ENCODE peak calls at places on chromosome 7, in ten cellular contexts. J, U, R, X, G, Z, O, Q, W and S are unnamed samples.

GRCh38 chr7:157574120-157574519 is 237.3 kb downstream of the DNAJB6 start:
- DNase-seq in O (no peak), U (no peak), J (no peak), G (no peak), W (no peak), R (no peak), X (no peak), Z (no peak), Q (no peak), S (no peak)

GRCh38 chr7:68321076-68321639 is 1277.1 kb upstream of the AUTS2 start:
- DNase-seq in O (peak; percentile 11), J (no peak), W (no peak), U (no peak), X (peak; percentile 57), Q (peak; percentile 13), G (no peak), Z (no peak), R (no peak), S (peak; percentile 74)

GRCh38 chr7:41881313-41882130 is 178.6 kb upstream of the INHBA start:
- DNase-seq in O (no peak), X (peak; percentile 52), R (no peak), Q (no peak), G (peak; percentile 53), W (no peak), J (peak; percentile 50), U (no peak), Z (peak; percentile 76), S (no peak)

GRCh38 chr7:12199363-12199762 is 11.7 kb upstream of the TMEM106B start:
- DNase-seq in U (no peak), X (no peak), W (no peak), Z (no peak), O (no peak), Q (peak; percentile 13), G (no peak), R (no peak), J (no peak), S (peak; percentile 86)

GRCh38 chr7:144827581-144828139 is 8.2 kb downstream of the TPK1 start:
- DNase-seq in U (peak; percentile 90), J (no peak), W (peak; percentile 45), G (no peak), X (no peak), R (no peak), Z (no peak), O (no peak), Q (no peak), S (peak; percentile 69)

GRCh38 chr7:85000973-85001372 is 185.9 kb downstream of the SEMA3D start:
- DNase-seq in W (no peak), U (no peak), X (no peak), O (no peak), R (peak; percentile 94), J (no peak), Z (no peak), G (no peak), Q (no peak), S (no peak)

GRCh38 chr7:139591550-139592195 is 68.2 kb downstream of the CLEC2L start:
- DNase-seq in O (no peak), Z (no peak), R (no peak), J (no peak), U (no peak), W (no peak), G (no peak), X (no peak), Q (no peak), S (peak; percentile 9)

GRCh38 chr7:48141551-48141950 is 29.7 kb upstream of the ABCA13 start:
- DNase-seq in J (no peak), Q (no peak), X (no peak), W (no peak), G (no peak), Z (no peak), R (no peak), U (no peak), O (no peak), S (no peak)

GRCh38 chr7:124779194-124779593 is 13.6 kb upstream of the GPR37 start:
- DNase-seq in R (no peak), O (no peak), U (no peak), G (no peak), Q (no peak), X (no peak), W (no peak), Z (no peak), J (no peak), S (no peak)

GRCh38 chr7:151248191-151249033 is at the start of gene SMARCD3:
- DNase-seq in W (peak; percentile 62), Z (no peak), G (no peak), J (no peak), O (peak; percentile 68), X (peak; percentile 57), Q (peak; percentile 51), U (peak; percentile 35), R (peak; percentile 43), S (no peak)

GRCh38 chr7:140005754-140006503 is 56.8 kb downstream of the PARP12 start:
- DNase-seq in Z (no peak), J (no peak), Q (peak; percentile 79), G (no peak), R (peak; percentile 4), U (peak; percentile 24), O (no peak), X (peak; percentile 37), W (peak; percentile 13), S (no peak)

GRCh38 chr7:102874166-102874829 is 38.5 kb upstream of the LRRC17 start:
- DNase-seq in Z (peak; percentile 19), X (peak; percentile 26), W (peak; percentile 88), J (no peak), Q (peak; percentile 61), U (peak; percentile 93), G (no peak), R (no peak), O (no peak), S (peak; percentile 90)

GRCh38 chr7:116138202-116138801 is 72.0 kb upstream of the TES start:
- DNase-seq in W (peak; percentile 70), R (peak; percentile 50), O (no peak), X (no peak), Z (peak; percentile 16), G (no peak), J (no peak), U (peak; percentile 75), Q (peak; percentile 46), S (no peak)

GRCh38 chr7:99083068-99083651 is 60.7 kb downstream of the SMURF1 start:
- DNase-seq in X (no peak), U (peak; percentile 53), Z (no peak), O (no peak), R (no peak), J (no peak), G (no peak), W (no peak), Q (no peak), S (no peak)

GRCh38 chr7:151566897-151567320 is 47.2 kb upstream of the RHEB start:
- DNase-seq in X (no peak), G (no peak), Z (no peak), W (peak; percentile 60), J (no peak), Q (no peak), U (peak; percentile 61), O (no peak), R (no peak), S (no peak)

GRCh38 chr7:55100172-55100961 is 81.5 kb downstream of the EGFR start:
- DNase-seq in Z (no peak), U (no peak), J (no peak), W (no peak), G (no peak), Q (no peak), X (peak; percentile 49), O (no peak), R (no peak), S (no peak)

GRCh38 chr7:17016402-17017010 is 134.7 kb upstream of the AGR3 start:
- DNase-seq in O (no peak), Q (no peak), G (no peak), W (peak; percentile 8), X (no peak), R (no peak), J (no peak), Z (no peak), U (no peak), S (no peak)

GRCh38 chr7:44279731-44280505 is 45.5 kb downstream of the CAMK2B start:
- DNase-seq in U (no peak), G (no peak), W (no peak), R (no peak), J (no peak), Z (no peak), X (no peak), O (no peak), Q (no peak), S (no peak)

GRCh38 chr7:39888171-39888853 is 61.7 kb upstream of the CDK13 start:
- DNase-seq in R (no peak), G (no peak), X (no peak), Q (no peak), Z (no peak), O (no peak), W (no peak), U (no peak), J (no peak), S (no peak)

GRCh38 chr7:150507947-150508602 is 6.6 kb upstream of the GIMAP7 start:
- DNase-seq in Q (no peak), O (no peak), X (no peak), J (no peak), G (no peak), Z (no peak), R (no peak), U (no peak), W (no peak), S (no peak)

GRCh38 chr7:140317597-140317996 is 80.7 kb downstream of the SLC37A3 start:
- DNase-seq in W (no peak), Q (no peak), J (no peak), R (no peak), Z (no peak), G (no peak), X (no peak), O (no peak), U (no peak), S (no peak)

GRCh38 chr7:108630002-108630401 is 60.3 kb downstream of the DNAJB9 start:
- DNase-seq in W (peak; percentile 4), R (peak; percentile 90), G (no peak), O (no peak), U (peak; percentile 24), X (peak; percentile 19), Q (no peak), Z (no peak), J (no peak), S (peak; percentile 81)

GRCh38 chr7:32501522-32501921 is 6.2 kb downstream of the AVL9 start:
- DNase-seq in O (no peak), R (no peak), U (peak; percentile 68), G (no peak), Z (no peak), J (no peak), W (peak; percentile 73), Q (no peak), X (no peak), S (no peak)

GRCh38 chr7:71787513-71787912 is 624.6 kb downstream of the CALN1 start:
- DNase-seq in X (no peak), Q (no peak), G (no peak), Z (no peak), O (no peak), U (peak; percentile 15), J (no peak), R (no peak), W (no peak), S (no peak)

GRCh38 chr7:142854505-142855400 is at the start of gene EPHB6:
- DNase-seq in O (peak; percentile 68), U (peak; percentile 41), J (no peak), G (no peak), X (peak; percentile 76), W (peak; percentile 62), R (peak; percentile 21), Q (peak; percentile 33), Z (peak; percentile 54), S (no peak)

GRCh38 chr7:147775564-147775963 is 815.0 kb upstream of the C7orf33 start:
- DNase-seq in Z (no peak), R (no peak), G (no peak), O (no peak), W (no peak), U (no peak), J (no peak), X (no peak), Q (no peak), S (no peak)

GRCh38 chr7:117323877-117324699 is 1.2 kb upstream of the WNT2 start:
- DNase-seq in O (peak; percentile 15), R (no peak), W (peak; percentile 65), Q (no peak), U (peak; percentile 64), Z (no peak), X (no peak), J (no peak), G (no peak), S (no peak)

GRCh38 chr7:128737867-128738390 is 1.2 kb upstream of the CALU start:
- DNase-seq in R (no peak), W (peak; percentile 86), G (no peak), O (no peak), J (no peak), X (no peak), U (peak; percentile 85), Q (peak; percentile 33), Z (no peak), S (peak; percentile 62)